ENCODE peak calls at places on chromosome 5, in ten cellular contexts. L is testis; G is tibial artery; M is right lobe of liver; C is heart left ventricle; F is CD8-positive, alpha-beta T cell; S is NT2/D1; K is colonic mucosa; T is pancreas; H is naive thymus-derived CD4-positive, alpha-beta T cell. U is an unnamed sample.
A peak's percentile ranks its signal among the peaks of the same experiment; 100 is the strongest.

GRCh38 chr5:65395526-65396155 is 86.1 kb downstream of the ADAMTS6 start:
- DNase-seq in F (no peak), K (no peak), H (no peak), T (no peak), C (no peak), M (no peak), L (no peak), S (no peak), G (no peak), U (no peak)

GRCh38 chr5:128631771-128632170 is 93.7 kb upstream of the FBN2 start:
- DNase-seq in F (no peak), K (no peak), C (no peak), G (no peak), M (no peak), T (no peak), S (no peak), H (no peak), L (no peak), U (no peak)

GRCh38 chr5:36177154-36177553 is 25.2 kb downstream of the SKP2 start:
- DNase-seq in F (no peak), G (no peak), C (no peak), L (no peak), T (no peak), M (no peak), S (no peak), H (no peak), K (no peak), U (no peak)

GRCh38 chr5:139650689-139651501 is 2.7 kb downstream of the CXXC5 start:
- DNase-seq in M (peak; percentile 96), F (no peak), H (no peak), S (no peak), K (peak; percentile 74), T (peak; percentile 75), L (peak; percentile 83), C (peak; percentile 65), G (peak; percentile 91), U (peak; percentile 75)

GRCh38 chr5:95818181-95819147 is 4.1 kb downstream of the GLRX start:
- DNase-seq in L (no peak), C (peak; percentile 37), F (no peak), G (no peak), H (peak; percentile 21), K (no peak), T (no peak), M (peak; percentile 60), S (no peak), U (no peak)

GRCh38 chr5:4212981-4213819 is 617.6 kb downstream of the IRX1 start:
- DNase-seq in K (no peak), M (no peak), G (no peak), C (no peak), T (no peak), L (no peak), F (no peak), S (peak; percentile 75), H (no peak), U (no peak)

GRCh38 chr5:146662229-146662628 is 146.2 kb upstream of the GPR151 start:
- DNase-seq in H (no peak), M (no peak), C (no peak), S (no peak), L (peak; percentile 40), F (no peak), G (no peak), T (no peak), K (no peak), U (no peak)

GRCh38 chr5:154520861-154521453 is 42.9 kb upstream of the HAND1 start:
- DNase-seq in S (peak; percentile 63), F (no peak), M (no peak), G (no peak), T (peak; percentile 73), K (peak; percentile 34), H (no peak), L (peak; percentile 38), C (no peak), U (no peak)

GRCh38 chr5:74367931-74368330 is 272.6 kb downstream of the ENC1 start:
- DNase-seq in L (no peak), K (no peak), H (no peak), T (no peak), C (peak; percentile 80), F (no peak), S (no peak), M (no peak), G (no peak), U (peak; percentile 31)

GRCh38 chr5:12292610-12293204 is 388.5 kb upstream of the CTNND2 start:
- DNase-seq in C (no peak), T (no peak), L (peak; percentile 18), F (no peak), K (no peak), M (no peak), H (no peak), S (peak; percentile 49), G (no peak), U (no peak)

GRCh38 chr5:32071351-32071944 is 102.7 kb downstream of the GOLPH3 start:
- DNase-seq in K (no peak), C (no peak), M (no peak), T (no peak), G (no peak), S (no peak), L (peak; percentile 33), H (no peak), F (no peak), U (no peak)

GRCh38 chr5:115551415-115551814 is 6.8 kb upstream of the FEM1C start:
- DNase-seq in C (no peak), H (no peak), L (no peak), S (no peak), K (peak; percentile 49), F (no peak), T (no peak), G (no peak), M (no peak), U (no peak)

GRCh38 chr5:52963636-52964035 is 25.5 kb upstream of the ITGA2 start:
- DNase-seq in S (no peak), K (no peak), L (no peak), C (no peak), G (no peak), H (no peak), M (no peak), T (no peak), F (no peak), U (no peak)

GRCh38 chr5:169970911-169971436 is 9.3 kb downstream of the INSYN2B start:
- DNase-seq in C (peak; percentile 37), K (no peak), T (no peak), F (no peak), L (no peak), G (no peak), S (no peak), M (peak; percentile 56), H (no peak), U (peak; percentile 25)

DNA sequence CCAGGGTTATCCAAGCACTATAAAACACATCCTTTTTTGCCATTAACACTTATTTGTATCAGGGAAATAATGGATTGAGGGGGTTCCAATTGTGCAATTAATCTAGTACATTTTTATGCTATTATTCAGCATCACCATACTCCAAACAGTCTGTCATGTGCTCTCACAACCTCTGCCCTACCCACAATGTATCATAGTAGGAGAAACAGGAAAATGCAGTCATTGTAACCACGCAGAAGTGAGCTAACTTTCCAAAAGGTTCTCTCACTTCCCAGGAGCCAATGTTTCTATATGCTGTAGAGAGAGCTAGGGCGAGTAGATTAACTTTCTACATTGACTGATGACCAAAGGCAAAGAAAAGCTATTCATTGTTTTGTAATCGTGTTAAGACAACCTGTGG is 29.8 kb downstream of the DAB2 start:
- DNase-seq in C (no peak), F (no peak), L (no peak), M (no peak), T (no peak), H (no peak), S (no peak), G (no peak), K (no peak), U (no peak)
- H3K36me3 ChIP-seq in C (peaks cover 60% of the 10 kb centered on the region), F (no peaks in the 10 kb centered on the region), L (no peaks in the 10 kb centered on the region), M (no peaks in the 10 kb centered on the region), T (no peaks in the 10 kb centered on the region), H (no peaks in the 10 kb centered on the region), S (peaks cover 18% of the 10 kb centered on the region), G (peaks cover 37% of the 10 kb centered on the region), K (peaks cover 4% of the 10 kb centered on the region), U (peaks cover 38% of the 10 kb centered on the region)

GRCh38 chr5:98789029-98789428 is 15.6 kb downstream of the RGMB start:
- DNase-seq in F (no peak), K (no peak), S (no peak), T (no peak), M (no peak), L (no peak), G (no peak), C (no peak), H (no peak), U (no peak)
- H3K4me1 ChIP-seq in F (no peaks in the 10 kb centered on the region), K (peaks cover 7% of the 10 kb centered on the region), S (no peaks in the 10 kb centered on the region), T (peaks cover 26% of the 10 kb centered on the region), M (peaks cover 2% of the 10 kb centered on the region), L (peaks cover 7% of the 10 kb centered on the region), G (peaks cover 9% of the 10 kb centered on the region), C (peaks cover 34% of the 10 kb centered on the region), H (no peaks in the 10 kb centered on the region), U (peaks cover 77% of the 10 kb centered on the region)

DNA sequence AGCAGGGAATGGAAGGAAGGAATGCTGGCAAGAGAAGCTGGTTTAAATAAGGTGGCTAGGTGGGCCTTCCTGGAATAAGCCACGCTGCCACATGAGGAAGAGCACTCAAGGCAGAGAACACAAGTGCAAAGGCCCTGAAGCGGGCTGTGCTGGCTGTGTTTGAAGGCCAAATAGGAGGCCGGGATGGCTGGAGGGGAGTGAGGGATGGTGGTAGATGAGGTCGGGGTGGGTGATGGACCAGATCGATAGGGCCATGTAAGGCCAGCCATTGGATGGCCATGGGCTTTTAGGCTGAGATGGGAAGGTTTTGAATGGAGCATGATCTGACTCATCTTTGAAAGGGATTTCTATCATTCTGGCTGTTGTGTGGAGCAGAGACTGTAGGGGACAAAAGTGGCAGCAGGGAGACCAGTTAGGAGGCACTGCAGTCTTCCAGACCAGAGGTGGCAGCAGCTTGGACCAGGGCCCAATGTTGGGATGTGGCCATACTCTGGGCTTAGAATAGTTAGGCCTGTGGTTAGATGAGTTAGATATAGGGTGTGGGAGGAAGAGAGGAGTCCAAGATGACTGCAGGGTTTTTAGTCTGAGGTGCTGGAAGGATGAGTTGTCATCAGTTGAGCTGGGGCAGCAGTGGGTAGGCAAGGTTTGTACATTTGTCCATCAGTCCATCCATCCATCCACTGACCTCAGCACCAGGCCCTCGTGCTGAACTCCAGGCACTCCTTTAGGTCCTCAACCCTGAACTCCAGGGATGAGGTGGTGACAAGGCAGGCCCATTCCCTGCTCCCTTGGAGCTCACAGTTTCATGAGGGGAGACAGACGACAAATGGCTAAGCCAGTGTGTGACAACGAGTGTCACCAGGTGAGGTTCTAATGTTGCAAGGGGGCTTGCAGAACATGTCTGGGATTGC is 30.3 kb downstream of the NDST1 start:
- DNase-seq in K (no peak), S (no peak), H (no peak), T (no peak), F (no peak), L (no peak), M (peak; percentile 40), C (peak; percentile 72), G (no peak), U (peak; percentile 42)
- H3K36me3 ChIP-seq in K (peaks cover 7% of the 10 kb centered on the region), S (peaks cover 92% of the 10 kb centered on the region), H (no peaks in the 10 kb centered on the region), T (no peaks in the 10 kb centered on the region), F (no peaks in the 10 kb centered on the region), L (no peaks in the 10 kb centered on the region), M (peaks cover 16% of the 10 kb centered on the region), C (peaks cover 100% of the 10 kb centered on the region), G (peaks cover 95% of the 10 kb centered on the region), U (peaks cover 98% of the 10 kb centered on the region)

GRCh38 chr5:178434851-178435250 is 155.3 kb downstream of the COL23A1 start:
- DNase-seq in L (peak; percentile 26), C (peak; percentile 81), K (no peak), M (no peak), H (no peak), G (no peak), S (no peak), F (no peak), T (no peak), U (peak; percentile 67)
- H3K4me1 ChIP-seq in L (no peaks in the 10 kb centered on the region), C (no peaks in the 10 kb centered on the region), K (no peaks in the 10 kb centered on the region), M (no peaks in the 10 kb centered on the region), H (no peaks in the 10 kb centered on the region), G (no peaks in the 10 kb centered on the region), S (peaks cover 7% of the 10 kb centered on the region), F (no peaks in the 10 kb centered on the region), T (peaks cover 5% of the 10 kb centered on the region), U (peaks cover 15% of the 10 kb centered on the region)